ENCODE peak calls at places on chromosome 10, in eight cellular contexts. H, I, Q, G, R, V, B and J are unnamed samples.

GRCh38 chr10:73967022-73967429 is 30.9 kb upstream of the VCL start:
- DNase-seq in Q (no peak), B (no peak), R (no peak), H (no peak), G (no peak), V (no peak), I (no peak), J (no peak)

GRCh38 chr10:2700626-2701305 is 366.6 kb upstream of the PFKP start:
- DNase-seq in V (no peak), I (no peak), B (no peak), H (no peak), Q (no peak), G (no peak), R (no peak), J (no peak)

GRCh38 chr10:59055046-59055445 is 121.4 kb upstream of the PHYHIPL start:
- DNase-seq in H (no peak), G (no peak), B (no peak), Q (no peak), V (no peak), I (peak; percentile 54), R (no peak), J (no peak)

GRCh38 chr10:106582291-106582690 is 582.2 kb downstream of the SORCS1 start:
- DNase-seq in V (peak; percentile 22), Q (no peak), I (peak; percentile 23), H (no peak), B (no peak), G (no peak), R (no peak), J (no peak)

GRCh38 chr10:8556321-8556720 is 501.8 kb downstream of the GATA3 start:
- DNase-seq in V (no peak), H (no peak), G (no peak), R (no peak), B (no peak), Q (no peak), I (no peak), J (no peak)

GRCh38 chr10:32790483-32790882 is 167.5 kb downstream of the ITGB1 start:
- DNase-seq in Q (no peak), H (no peak), G (no peak), I (peak; percentile 30), V (peak; percentile 25), B (no peak), R (no peak), J (no peak)

GRCh38 chr10:123798856-123799255 is 92.8 kb downstream of the CPXM2 start:
- DNase-seq in Q (no peak), B (peak; percentile 1), G (no peak), V (no peak), I (no peak), R (no peak), H (no peak), J (no peak)

GRCh38 chr10:126468876-126469643 is 80.8 kb upstream of the ADAM12 start:
- DNase-seq in I (no peak), B (no peak), G (no peak), H (no peak), V (peak; percentile 77), Q (no peak), R (no peak), J (no peak)

GRCh38 chr10:91923371-91924211 is at the start of gene BTAF1:
- DNase-seq in Q (peak; percentile 62), H (peak; percentile 92), R (peak; percentile 94), I (peak; percentile 98), V (peak; percentile 93), G (peak; percentile 95), B (peak; percentile 94), J (peak; percentile 86)

GRCh38 chr10:101617102-101617823 is 29.1 kb downstream of the DPCD start:
- DNase-seq in V (no peak), B (no peak), H (no peak), Q (no peak), G (no peak), I (no peak), R (no peak), J (no peak)

GRCh38 chr10:77835669-77836086 is 90.9 kb downstream of the DLG5 start:
- DNase-seq in H (peak; percentile 40), G (peak; percentile 66), I (no peak), B (no peak), R (no peak), V (peak; percentile 35), Q (no peak), J (no peak)

GRCh38 chr10:25142465-25142864 is 32.3 kb upstream of the GPR158 start:
- DNase-seq in V (peak; percentile 87), Q (no peak), I (no peak), H (no peak), B (no peak), G (no peak), R (no peak), J (no peak)
- H3K4me1 ChIP-seq in V (no peaks in the 10 kb centered on the region), Q (no peaks in the 10 kb centered on the region), I (no peaks in the 10 kb centered on the region), H (no peaks in the 10 kb centered on the region), B (no peaks in the 10 kb centered on the region), G (no peaks in the 10 kb centered on the region), R (no peaks in the 10 kb centered on the region), J (no peaks in the 10 kb centered on the region)

DNA sequence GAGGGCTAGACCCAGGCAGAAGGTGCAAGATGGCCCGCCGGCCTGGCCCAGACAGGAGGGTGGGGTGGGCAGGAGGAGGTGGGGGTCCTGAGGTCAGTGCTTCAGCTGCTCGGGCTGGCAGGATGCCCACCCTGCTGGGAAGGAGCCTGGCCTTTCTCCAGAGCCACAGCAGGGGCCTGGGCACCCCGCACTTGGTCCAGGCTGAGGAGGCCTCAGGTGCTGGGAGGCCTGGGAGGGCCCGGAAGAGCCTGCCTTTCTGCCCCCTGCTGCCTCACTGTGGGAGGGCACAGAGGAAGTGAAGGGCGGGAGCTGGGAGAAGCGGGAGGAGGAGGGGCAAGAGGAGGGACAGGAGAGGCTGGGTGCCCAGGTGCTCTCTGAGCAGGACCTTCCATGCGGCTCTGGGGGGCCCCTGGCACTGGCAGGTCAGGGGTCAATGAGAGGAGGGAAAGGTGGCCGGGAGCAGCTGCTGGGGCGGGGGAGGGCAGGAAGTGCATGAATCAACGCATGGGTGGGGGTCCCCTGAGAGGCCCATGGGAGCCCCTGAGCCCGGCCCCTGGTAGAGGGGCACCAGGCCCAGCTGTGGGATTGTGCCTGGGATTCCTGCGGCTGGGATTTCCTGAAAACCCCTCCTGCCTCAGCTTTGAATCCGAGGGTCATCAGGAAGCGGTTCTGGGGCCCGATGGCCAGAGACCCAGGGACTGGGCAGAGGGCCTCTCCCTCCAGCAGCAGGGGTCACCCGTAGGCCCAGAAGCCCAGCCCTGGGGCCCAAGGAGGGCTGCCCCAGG is 49.9 kb downstream of the PWWP2B start:
- DNase-seq in B (peak; percentile 92), G (peak; percentile 54), V (peak; percentile 33), Q (no peak), R (peak; percentile 90), I (peak; percentile 31), H (no peak), J (no peak)
- H3K4me3 ChIP-seq in B (peak overlapping the region; percentile 17), G (no peak overlapping the region), V (no peak overlapping the region), Q (peak overlapping the region; percentile 4), R (peak overlapping the region; percentile 21), I (no peak overlapping the region), H (no peak overlapping the region), J (no peak overlapping the region)

GRCh38 chr10:47279276-47279675 is 20.7 kb upstream of the GDF10 start:
- DNase-seq in G (no peak), H (no peak), R (no peak), I (no peak), Q (no peak), B (no peak), V (no peak), J (no peak)

GRCh38 chr10:47278152-47278473 is 21.9 kb upstream of the GDF10 start:
- DNase-seq in H (no peak), G (no peak), R (peak; percentile 54), B (peak; percentile 51), V (no peak), Q (no peak), I (no peak), J (no peak)

GRCh38 chr10:47277352-47278151 is 22.4 kb upstream of the GDF10 start:
- DNase-seq in I (no peak), H (no peak), B (no peak), Q (no peak), R (no peak), G (no peak), V (no peak), J (no peak)

GRCh38 chr10:47276576-47277351 is 23.2 kb upstream of the GDF10 start:
- DNase-seq in G (no peak), H (no peak), R (no peak), V (no peak), Q (no peak), B (no peak), I (no peak), J (no peak)

DNA sequence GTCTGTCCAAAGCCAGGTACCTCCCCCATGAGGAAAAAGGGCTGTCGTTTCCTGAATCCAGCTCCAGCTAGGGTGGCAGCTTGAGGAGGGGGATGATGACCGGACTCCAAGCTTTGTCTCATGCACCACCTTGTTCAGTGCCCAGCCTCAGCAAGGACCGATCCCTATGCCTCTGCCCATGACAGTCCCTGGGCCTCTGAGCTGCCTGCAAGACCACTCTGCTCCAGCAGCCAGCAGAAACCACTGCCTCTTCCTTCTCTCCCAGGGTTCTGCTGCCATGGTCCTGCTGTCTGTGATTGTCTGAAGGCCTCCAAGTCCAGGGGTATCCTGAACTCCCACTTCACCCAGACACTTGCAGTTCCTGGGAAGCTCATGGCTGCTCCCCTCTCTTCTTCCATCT is 21.3 kb upstream of the GDF10 start:
- DNase-seq in R (no peak), B (no peak), I (no peak), Q (no peak), V (no peak), H (no peak), G (no peak), J (no peak)
- H3K4me1 ChIP-seq in R (peaks cover 4% of the 10 kb centered on the region), B (no peaks in the 10 kb centered on the region), I (no peaks in the 10 kb centered on the region), Q (no peaks in the 10 kb centered on the region), V (no peaks in the 10 kb centered on the region), H (peaks cover 5% of the 10 kb centered on the region), G (no peaks in the 10 kb centered on the region), J (no peaks in the 10 kb centered on the region)

GRCh38 chr10:72253002-72253401 is 20.7 kb upstream of the DDIT4 start:
- DNase-seq in V (no peak), I (peak; percentile 37), H (peak; percentile 4), G (no peak), Q (no peak), B (no peak), R (no peak), J (no peak)

GRCh38 chr10:72251635-72252034 is 22.1 kb upstream of the DDIT4 start:
- DNase-seq in Q (no peak), I (no peak), H (no peak), G (no peak), B (no peak), V (no peak), R (no peak), J (no peak)

GRCh38 chr10:72257051-72257892 is 16.5 kb upstream of the DDIT4 start:
- DNase-seq in H (peak; percentile 47), B (no peak), Q (no peak), I (peak; percentile 64), V (no peak), G (no peak), R (peak; percentile 42), J (no peak)

GRCh38 chr10:72255977-72256729 is 17.6 kb upstream of the DDIT4 start:
- DNase-seq in H (no peak), V (no peak), I (no peak), R (no peak), B (no peak), G (no peak), Q (no peak), J (no peak)

GRCh38 chr10:72254891-72255568 is 18.7 kb upstream of the DDIT4 start:
- DNase-seq in H (peak; percentile 94), Q (peak; percentile 66), B (peak; percentile 82), V (peak; percentile 52), G (peak; percentile 93), I (peak; percentile 87), R (peak; percentile 89), J (peak; percentile 89)
- H3K4me3 ChIP-seq in H (peak overlapping the region; percentile 3), Q (peak overlapping the region; percentile 4), B (peak overlapping the region; percentile 7), V (peak overlapping the region; percentile 35), G (no peak overlapping the region), I (peak overlapping the region; percentile 32), R (no peak overlapping the region), J (no peak overlapping the region)